ENCODE peak calls at places on chromosomes 7 and 10, in four cellular contexts. One of them, this sample, is unnamed.

GRCh38 chr7:152402384-152403250 is 33.2 kb downstream of the KMT2C start:
- DNase-seq in naive thymus-derived CD8-positive, alpha-beta T cell: no peak
- DNase-seq in ELF-1: no peak
- DNase-seq in lung: no peak
- DNase-seq in this sample: no peak

GRCh38 chr10:48913674-48914073 is 26.0 kb downstream of the LRRC18 start:
- DNase-seq in naive thymus-derived CD8-positive, alpha-beta T cell: no peak
- DNase-seq in ELF-1: no peak
- DNase-seq in lung: peak; percentile 24
- DNase-seq in this sample: no peak

GRCh38 chr10:28954211-28954610 is 276.9 kb downstream of the BAMBI start:
- DNase-seq in ELF-1: no peak
- DNase-seq in naive thymus-derived CD8-positive, alpha-beta T cell: no peak
- DNase-seq in lung: no peak
- DNase-seq in this sample: no peak

GRCh38 chr7:6398943-6399342 is 48.8 kb downstream of the DAGLB start:
- DNase-seq in ELF-1: peak; percentile 38
- DNase-seq in lung: no peak
- DNase-seq in naive thymus-derived CD8-positive, alpha-beta T cell: no peak
- DNase-seq in this sample: no peak

GRCh38 chr7:112930787-112931186 is 140.6 kb upstream of the TMEM168 start:
- DNase-seq in lung: no peak
- DNase-seq in ELF-1: no peak
- DNase-seq in naive thymus-derived CD8-positive, alpha-beta T cell: no peak
- DNase-seq in this sample: peak; percentile 51

GRCh38 chr10:43061764-43062163 is 15.1 kb upstream of the RET start:
- DNase-seq in ELF-1: no peak
- DNase-seq in lung: no peak
- DNase-seq in naive thymus-derived CD8-positive, alpha-beta T cell: no peak
- DNase-seq in this sample: no peak

GRCh38 chr7:1495564-1496242 is 8.5 kb downstream of the INTS1 start:
- DNase-seq in ELF-1: no peak
- DNase-seq in naive thymus-derived CD8-positive, alpha-beta T cell: no peak
- DNase-seq in lung: no peak
- DNase-seq in this sample: no peak

GRCh38 chr7:6260291-6261183 is 11.9 kb downstream of the CYTH3 start:
- DNase-seq in naive thymus-derived CD8-positive, alpha-beta T cell: no peak
- DNase-seq in ELF-1: no peak
- DNase-seq in lung: no peak
- DNase-seq in this sample: no peak

GRCh38 chr7:116554436-116554835 is 29.6 kb downstream of the CAV1 start:
- DNase-seq in lung: no peak
- DNase-seq in ELF-1: no peak
- DNase-seq in naive thymus-derived CD8-positive, alpha-beta T cell: no peak
- DNase-seq in this sample: no peak

GRCh38 chr7:158416283-158416933 is 171.2 kb downstream of the PTPRN2 start:
- DNase-seq in lung: no peak
- DNase-seq in ELF-1: no peak
- DNase-seq in naive thymus-derived CD8-positive, alpha-beta T cell: peak; percentile 6
- DNase-seq in this sample: no peak

GRCh38 chr7:42982604-42983115 is 50.5 kb downstream of the MRPL32 start:
- DNase-seq in naive thymus-derived CD8-positive, alpha-beta T cell: no peak
- DNase-seq in ELF-1: no peak
- DNase-seq in lung: no peak
- DNase-seq in this sample: no peak

GRCh38 chr7:34900891-34901493 is 136.3 kb downstream of the DPY19L1 start:
- DNase-seq in naive thymus-derived CD8-positive, alpha-beta T cell: no peak
- DNase-seq in ELF-1: peak; percentile 54
- DNase-seq in lung: no peak
- DNase-seq in this sample: peak; percentile 24

GRCh38 chr10:86105181-86105580 is 261.4 kb downstream of the GRID1 start:
- DNase-seq in ELF-1: no peak
- DNase-seq in naive thymus-derived CD8-positive, alpha-beta T cell: no peak
- DNase-seq in lung: no peak
- DNase-seq in this sample: no peak

GRCh38 chr10:1360581-1361164 is 304.5 kb downstream of the WDR37 start:
- DNase-seq in ELF-1: peak; percentile 38
- DNase-seq in naive thymus-derived CD8-positive, alpha-beta T cell: no peak
- DNase-seq in lung: no peak
- DNase-seq in this sample: no peak

GRCh38 chr7:75915416-75916156 is 631 bp downstream of the POR start:
- DNase-seq in lung: no peak
- DNase-seq in naive thymus-derived CD8-positive, alpha-beta T cell: no peak
- DNase-seq in ELF-1: peak; percentile 33
- DNase-seq in this sample: no peak

This sample was measured in H4.